ENCODE peak calls at places on chromosomes 3 and 15, in five cellular contexts. One of them, this sample, is unnamed.

GRCh38 chr3:150544726-150545125 is 1.6 kb downstream of the SERP1 start:
- DNase-seq in tibial artery: no peak
- DNase-seq in HFFc6: no peak
- DNase-seq in right lobe of liver: no peak
- DNase-seq in GM13976: no peak
- DNase-seq in this sample: no peak

GRCh38 chr3:142904639-142905441 is 16.0 kb upstream of the PCOLCE2 start:
- DNase-seq in GM13976: peak; percentile 40
- DNase-seq in right lobe of liver: no peak
- DNase-seq in HFFc6: peak; percentile 12
- DNase-seq in tibial artery: peak; percentile 54
- DNase-seq in this sample: no peak

GRCh38 chr3:38496131-38496910 is at the start of gene EXOG:
- DNase-seq in HFFc6: peak; percentile 90
- DNase-seq in tibial artery: peak; percentile 88
- DNase-seq in right lobe of liver: peak; percentile 96
- DNase-seq in GM13976: peak; percentile 99
- DNase-seq in this sample: peak; percentile 96

GRCh38 chr3:122151480-122151879 is 32.0 kb upstream of the CASR start:
- DNase-seq in GM13976: no peak
- DNase-seq in right lobe of liver: no peak
- DNase-seq in tibial artery: no peak
- DNase-seq in HFFc6: peak; percentile 37
- DNase-seq in this sample: no peak

GRCh38 chr15:80275946-80276345 is 23.9 kb upstream of the CTXND1 start:
- DNase-seq in tibial artery: no peak
- DNase-seq in right lobe of liver: no peak
- DNase-seq in GM13976: no peak
- DNase-seq in HFFc6: peak; percentile 50
- DNase-seq in this sample: no peak

GRCh38 chr3:143586565-143586964 is 261.7 kb downstream of the SLC9A9 start:
- DNase-seq in HFFc6: no peak
- DNase-seq in GM13976: no peak
- DNase-seq in right lobe of liver: no peak
- DNase-seq in tibial artery: no peak
- DNase-seq in this sample: no peak

GRCh38 chr3:172159962-172160538 is 120.7 kb downstream of the FNDC3B start:
- DNase-seq in GM13976: no peak
- DNase-seq in right lobe of liver: peak; percentile 86
- DNase-seq in HFFc6: no peak
- DNase-seq in tibial artery: peak; percentile 76
- DNase-seq in this sample: no peak

GRCh38 chr3:196440696-196441095 is 8.5 kb upstream of the UBXN7 start:
- DNase-seq in HFFc6: peak; percentile 25
- DNase-seq in tibial artery: no peak
- DNase-seq in GM13976: no peak
- DNase-seq in right lobe of liver: no peak
- DNase-seq in this sample: no peak

GRCh38 chr15:28068930-28069329 is 30.2 kb downstream of the OCA2 start:
- DNase-seq in HFFc6: no peak
- DNase-seq in tibial artery: no peak
- DNase-seq in GM13976: no peak
- DNase-seq in right lobe of liver: no peak
- DNase-seq in this sample: no peak

GRCh38 chr15:68614621-68615035 is 35.8 kb downstream of the CORO2B start:
- DNase-seq in right lobe of liver: no peak
- DNase-seq in tibial artery: no peak
- DNase-seq in GM13976: no peak
- DNase-seq in HFFc6: no peak
- DNase-seq in this sample: peak; percentile 84

GRCh38 chr15:59456114-59456513 is 18.1 kb downstream of the FAM81A start:
- DNase-seq in right lobe of liver: no peak
- DNase-seq in HFFc6: no peak
- DNase-seq in tibial artery: no peak
- DNase-seq in GM13976: no peak
- DNase-seq in this sample: no peak

GRCh38 chr3:4029135-4029534 is 229.9 kb downstream of the LRRN1 start:
- DNase-seq in right lobe of liver: no peak
- DNase-seq in tibial artery: no peak
- DNase-seq in HFFc6: no peak
- DNase-seq in GM13976: no peak
- DNase-seq in this sample: peak; percentile 69

GRCh38 chr15:44782516-44782915 is 46.2 kb downstream of the TRIM69 start:
- DNase-seq in GM13976: no peak
- DNase-seq in tibial artery: no peak
- DNase-seq in right lobe of liver: no peak
- DNase-seq in HFFc6: no peak
- DNase-seq in this sample: no peak

GRCh38 chr3:6732807-6733206 is 128.1 kb upstream of the GRM7 start:
- DNase-seq in tibial artery: no peak
- DNase-seq in HFFc6: no peak
- DNase-seq in right lobe of liver: no peak
- DNase-seq in GM13976: no peak
- DNase-seq in this sample: no peak

GRCh38 chr3:195021674-195022073 is 249.3 kb downstream of the XXYLT1 start:
- DNase-seq in tibial artery: no peak
- DNase-seq in HFFc6: no peak
- DNase-seq in GM13976: no peak
- DNase-seq in right lobe of liver: no peak
- DNase-seq in this sample: no peak

GRCh38 chr3:105473521-105474223 is 107.0 kb downstream of the ALCAM start:
- DNase-seq in right lobe of liver: no peak
- DNase-seq in tibial artery: no peak
- DNase-seq in GM13976: no peak
- DNase-seq in HFFc6: peak; percentile 84
- DNase-seq in this sample: no peak

GRCh38 chr3:165011557-165011956 is 66.7 kb downstream of the SI start:
- DNase-seq in right lobe of liver: no peak
- DNase-seq in HFFc6: no peak
- DNase-seq in tibial artery: no peak
- DNase-seq in GM13976: no peak
- DNase-seq in this sample: no peak

GRCh38 chr3:24419067-24419791 is 75.4 kb downstream of the THRB start:
- DNase-seq in GM13976: no peak
- DNase-seq in right lobe of liver: no peak
- DNase-seq in tibial artery: no peak
- DNase-seq in HFFc6: no peak
- DNase-seq in this sample: no peak

GRCh38 chr15:60062826-60063225 is 58.7 kb downstream of the FOXB1 start:
- DNase-seq in tibial artery: no peak
- DNase-seq in GM13976: no peak
- DNase-seq in HFFc6: no peak
- DNase-seq in right lobe of liver: no peak
- DNase-seq in this sample: no peak

GRCh38 chr3:10968390-10968789 is 24.2 kb upstream of the SLC6A1 start:
- DNase-seq in GM13976: no peak
- DNase-seq in right lobe of liver: peak; percentile 35
- DNase-seq in tibial artery: no peak
- DNase-seq in HFFc6: no peak
- DNase-seq in this sample: no peak

GRCh38 chr3:197542741-197543454 is 12.9 kb downstream of the BDH1 start:
- DNase-seq in right lobe of liver: peak; percentile 66
- DNase-seq in HFFc6: no peak
- DNase-seq in GM13976: no peak
- DNase-seq in tibial artery: peak; percentile 59
- DNase-seq in this sample: no peak

GRCh38 chr3:144185291-144185690 is 213.7 kb downstream of the DIPK2A start:
- DNase-seq in GM13976: no peak
- DNase-seq in HFFc6: no peak
- DNase-seq in tibial artery: no peak
- DNase-seq in right lobe of liver: no peak
- DNase-seq in this sample: no peak

GRCh38 chr3:126850370-126851085 is 132.4 kb upstream of the PLXNA1 start:
- DNase-seq in tibial artery: no peak
- DNase-seq in HFFc6: peak; percentile 38
- DNase-seq in GM13976: no peak
- DNase-seq in right lobe of liver: no peak
- DNase-seq in this sample: no peak

GRCh38 chr3:191397771-191398170 is 63.2 kb upstream of the PYDC2 start:
- DNase-seq in GM13976: no peak
- DNase-seq in HFFc6: no peak
- DNase-seq in right lobe of liver: no peak
- DNase-seq in tibial artery: no peak
- DNase-seq in this sample: no peak

GRCh38 chr15:43513550-43513949 is 3.9 kb upstream of the MAP1A start:
- DNase-seq in tibial artery: no peak
- DNase-seq in right lobe of liver: no peak
- DNase-seq in GM13976: no peak
- DNase-seq in HFFc6: peak; percentile 18
- DNase-seq in this sample: no peak

GRCh38 chr3:138941259-138941885 is 5.6 kb downstream of the FOXL2 start:
- DNase-seq in GM13976: no peak
- DNase-seq in tibial artery: no peak
- DNase-seq in right lobe of liver: no peak
- DNase-seq in HFFc6: peak; percentile 45
- DNase-seq in this sample: no peak

GRCh38 chr15:98866503-98866902 is 141.1 kb downstream of the PGPEP1L start:
- DNase-seq in right lobe of liver: no peak
- DNase-seq in GM13976: no peak
- DNase-seq in HFFc6: peak; percentile 62
- DNase-seq in tibial artery: no peak
- DNase-seq in this sample: no peak

GRCh38 chr3:69309810-69310209 is 76.1 kb downstream of the FRMD4B start:
- DNase-seq in tibial artery: no peak
- DNase-seq in right lobe of liver: no peak
- DNase-seq in HFFc6: peak; percentile 64
- DNase-seq in GM13976: no peak
- DNase-seq in this sample: no peak
- TF ChIP-seq CTCF in tibial artery: peak; percentile 21
- TF ChIP-seq CTCF in right lobe of liver: peak; percentile 36
- TF ChIP-seq CTCF in HFFc6: peak; percentile 68
- TF ChIP-seq CTCF in GM13976: no peak
- TF ChIP-seq CTCF in this sample: peak; percentile 82

GRCh38 chr15:56428821-56429458 is 36.0 kb downstream of the MNS1 start:
- DNase-seq in tibial artery: no peak
- DNase-seq in GM13976: peak; percentile 30
- DNase-seq in HFFc6: peak; percentile 11
- DNase-seq in right lobe of liver: no peak
- DNase-seq in this sample: no peak
- TF ChIP-seq CTCF in tibial artery: peak; percentile 38
- TF ChIP-seq CTCF in GM13976: no peak
- TF ChIP-seq CTCF in HFFc6: peak; percentile 82
- TF ChIP-seq CTCF in right lobe of liver: peak; percentile 69
- TF ChIP-seq CTCF in this sample: peak; percentile 90

DNA sequence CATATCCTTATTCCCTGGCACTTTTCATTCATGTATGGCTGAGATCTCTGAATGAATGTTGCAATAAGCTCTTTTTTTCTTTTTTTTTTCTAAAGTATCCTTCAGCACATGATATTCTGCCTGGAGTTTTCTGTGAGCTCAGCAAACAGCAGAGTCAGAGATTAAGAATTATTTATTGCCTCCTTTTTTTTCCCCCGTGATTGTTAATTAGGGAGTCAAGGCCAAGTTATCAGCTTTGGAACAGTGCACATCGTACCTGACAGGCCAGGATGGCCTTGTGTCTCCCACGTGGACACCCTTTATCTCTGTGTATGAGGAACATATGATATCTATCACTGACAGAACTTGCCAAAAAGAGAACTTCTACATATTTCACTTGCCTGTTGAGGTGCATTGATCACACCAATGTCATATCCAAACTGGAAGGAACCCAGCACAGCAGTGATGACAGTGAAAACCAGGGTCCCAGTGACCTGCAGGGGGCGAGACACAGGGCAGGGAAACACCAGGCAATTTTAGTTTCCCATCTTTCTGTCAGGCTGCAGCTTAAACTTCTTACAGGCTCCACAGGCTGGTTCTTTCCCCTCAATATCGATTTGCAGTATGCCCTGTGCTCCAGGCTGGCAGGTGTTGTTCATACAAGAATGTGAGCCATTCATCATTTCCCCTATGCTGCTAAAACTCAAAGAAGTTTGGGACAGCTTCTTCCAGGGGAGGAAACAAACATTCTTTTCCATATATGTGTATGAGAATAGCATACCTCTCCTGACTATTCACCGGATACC is 8.2 kb downstream of the SLC2A2 start:
- DNase-seq in tibial artery: no peak
- DNase-seq in HFFc6: no peak
- DNase-seq in right lobe of liver: no peak
- DNase-seq in GM13976: no peak
- DNase-seq in this sample: no peak
- TF ChIP-seq CTCF in tibial artery: no peak
- TF ChIP-seq CTCF in HFFc6: peak; percentile 69
- TF ChIP-seq CTCF in right lobe of liver: no peak
- TF ChIP-seq CTCF in GM13976: no peak
- TF ChIP-seq CTCF in this sample: peak; percentile 49

GRCh38 chr3:54841461-54841860 is 86.4 kb downstream of the LRTM1 start:
- DNase-seq in tibial artery: no peak
- DNase-seq in HFFc6: no peak
- DNase-seq in right lobe of liver: no peak
- DNase-seq in GM13976: no peak
- DNase-seq in this sample: no peak

GRCh38 chr3:54835701-54836100 is 92.2 kb downstream of the LRTM1 start:
- DNase-seq in GM13976: no peak
- DNase-seq in tibial artery: no peak
- DNase-seq in right lobe of liver: no peak
- DNase-seq in HFFc6: no peak
- DNase-seq in this sample: no peak

GRCh38 chr3:54836876-54837275 is 91.0 kb downstream of the LRTM1 start:
- DNase-seq in GM13976: no peak
- DNase-seq in tibial artery: no peak
- DNase-seq in HFFc6: no peak
- DNase-seq in right lobe of liver: no peak
- DNase-seq in this sample: no peak

GRCh38 chr3:54843352-54843751 is 84.5 kb downstream of the LRTM1 start:
- DNase-seq in GM13976: no peak
- DNase-seq in HFFc6: no peak
- DNase-seq in right lobe of liver: no peak
- DNase-seq in tibial artery: no peak
- DNase-seq in this sample: no peak

GRCh38 chr3:54837964-54838363 is 89.9 kb downstream of the LRTM1 start:
- DNase-seq in GM13976: no peak
- DNase-seq in tibial artery: no peak
- DNase-seq in HFFc6: peak; percentile 45
- DNase-seq in right lobe of liver: no peak
- DNase-seq in this sample: no peak
- TF ChIP-seq CTCF in GM13976: no peak
- TF ChIP-seq CTCF in tibial artery: no peak
- TF ChIP-seq CTCF in HFFc6: peak; percentile 65
- TF ChIP-seq CTCF in right lobe of liver: no peak
- TF ChIP-seq CTCF in this sample: peak; percentile 72

DNA sequence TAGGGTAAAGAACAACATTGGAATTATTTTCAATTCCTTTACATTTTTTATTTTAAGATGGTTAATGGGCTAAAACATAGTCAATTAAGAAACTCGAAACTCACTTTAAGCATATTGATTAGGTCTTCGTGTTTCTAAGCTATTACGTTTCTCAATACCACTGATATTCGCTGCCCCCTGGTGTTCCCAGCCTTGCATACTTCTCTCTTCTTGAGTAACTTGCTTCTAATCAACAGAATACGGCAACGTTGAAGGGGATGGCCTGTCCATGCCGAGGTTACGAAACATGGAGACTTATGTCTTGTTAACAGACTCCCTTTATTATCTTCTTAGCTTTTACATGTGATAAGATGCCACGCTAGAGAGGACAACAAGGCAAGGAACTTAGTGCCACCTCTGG is 43.6 kb downstream of the ROBO1 start:
- DNase-seq in tibial artery: no peak
- DNase-seq in HFFc6: no peak
- DNase-seq in GM13976: no peak
- DNase-seq in right lobe of liver: no peak
- DNase-seq in this sample: no peak
- TF ChIP-seq CTCF in tibial artery: no peak
- TF ChIP-seq CTCF in HFFc6: no peak
- TF ChIP-seq CTCF in GM13976: no peak
- TF ChIP-seq CTCF in right lobe of liver: peak; percentile 33
- TF ChIP-seq CTCF in this sample: peak; percentile 55

GRCh38 chr3:67329358-67329757 is 325.1 kb downstream of the SUCLG2 start:
- DNase-seq in GM13976: no peak
- DNase-seq in HFFc6: no peak
- DNase-seq in tibial artery: no peak
- DNase-seq in right lobe of liver: no peak
- DNase-seq in this sample: no peak
- TF ChIP-seq CTCF in GM13976: no peak
- TF ChIP-seq CTCF in HFFc6: no peak
- TF ChIP-seq CTCF in tibial artery: no peak
- TF ChIP-seq CTCF in right lobe of liver: no peak
- TF ChIP-seq CTCF in this sample: no peak

This sample was measured in chondrocyte.